ENCODE peak calls at places on chromosomes 2 and 18, in nine cellular contexts. Q is tibial artery; V is GM23248; W is IMR-90; I is CD4-positive, alpha-beta memory T cell; F is pancreas; L is AG04450; E is upper lobe of right lung; S is naive thymus-derived CD4-positive, alpha-beta T cell. X is an unnamed sample. For H3K9me3, the result is how much of the 10 kb centered on the place peaks cover.

GRCh38 chr2:240404174-240404852 is 31.1 kb upstream of the GPC1 start:
- DNase-seq in Q (no peak), V (no peak), W (no peak), I (no peak), F (no peak), L (no peak), E (peak), S (no peak), X (no peak)

GRCh38 chr2:240919161-240919781 is 13.1 kb downstream of the CROCC2 start:
- DNase-seq in Q (peak), V (no peak), W (no peak), I (no peak), F (peak), L (no peak), E (peak), S (no peak), X (no peak)

GRCh38 chr2:173346035-173346434 is 8.6 kb upstream of the CDCA7 start:
- DNase-seq in Q (no peak), V (no peak), W (no peak), I (no peak), F (no peak), L (no peak), E (no peak), S (no peak), X (no peak)

GRCh38 chr2:178258916-178259315 is 64.6 kb downstream of the OSBPL6 start:
- DNase-seq in Q (no peak), V (peak), W (peak), I (no peak), F (no peak), L (no peak), E (no peak), S (no peak), X (no peak)

GRCh38 chr2:179898873-179899272 is 37.5 kb upstream of the ZNF385B start:
- DNase-seq in Q (no peak), V (peak), W (peak), I (no peak), F (no peak), L (no peak), E (no peak), S (no peak), X (no peak)

GRCh38 chr2:102142829-102143449 is 393 bp downstream of the IL1R1 start:
- DNase-seq in Q (no peak), V (peak), W (peak), I (no peak), F (peak), L (no peak), E (no peak), S (no peak), X (no peak)

GRCh38 chr2:88575051-88575450 is 52.2 kb downstream of the EIF2AK3 start:
- DNase-seq in Q (no peak), V (peak), W (peak), I (no peak), F (no peak), L (no peak), E (no peak), S (no peak), X (no peak)

GRCh38 chr2:68764041-68764780 is 29.6 kb downstream of the ARHGAP25 start:
- DNase-seq in Q (no peak), V (no peak), W (peak), I (no peak), F (no peak), L (no peak), E (no peak), S (no peak), X (no peak)

GRCh38 chr2:120938132-120938771 is 202.6 kb downstream of the GLI2 start:
- DNase-seq in Q (no peak), V (peak), W (no peak), I (no peak), F (peak), L (no peak), E (no peak), S (no peak), X (no peak)

GRCh38 chr2:232512557-232512956 is 7.6 kb upstream of the PRSS56 start:
- DNase-seq in Q (no peak), V (no peak), W (no peak), I (no peak), F (no peak), L (no peak), E (no peak), S (no peak), X (no peak)

GRCh38 chr2:234164499-234165409 is 114.3 kb downstream of the SPP2 start:
- DNase-seq in Q (no peak), V (no peak), W (no peak), I (peak), F (no peak), L (no peak), E (no peak), S (peak), X (no peak)

GRCh38 chr2:231228974-231229373 is 30.5 kb downstream of the ARMC9 start:
- DNase-seq in Q (no peak), V (no peak), W (no peak), I (no peak), F (no peak), L (no peak), E (no peak), S (no peak), X (no peak)

GRCh38 chr2:162312853-162313252 is 5.6 kb downstream of the IFIH1 start:
- DNase-seq in Q (no peak), V (no peak), W (no peak), I (no peak), F (no peak), L (no peak), E (no peak), S (no peak), X (no peak)

GRCh38 chr2:27737676-27738348 is 33.7 kb upstream of the MRPL33 start:
- DNase-seq in Q (no peak), V (peak), W (peak), I (no peak), F (no peak), L (peak), E (no peak), S (no peak), X (no peak)

GRCh38 chr2:160402997-160403979 is 90.3 kb downstream of the RBMS1 start:
- DNase-seq in Q (no peak), V (peak), W (peak), I (no peak), F (no peak), L (no peak), E (no peak), S (no peak), X (no peak)

GRCh38 chr2:168432100-168432499 is 24.0 kb upstream of the CERS6 start:
- DNase-seq in Q (no peak), V (no peak), W (no peak), I (no peak), F (no peak), L (no peak), E (no peak), S (no peak), X (no peak)

GRCh38 chr2:64831134-64831976 is 157.8 kb upstream of the SLC1A4 start:
- DNase-seq in Q (peak), V (peak), W (peak), I (peak), F (peak), L (peak), E (peak), S (peak), X (peak)

GRCh38 chr2:109516445-109517117 is 97.2 kb downstream of the SEPTIN10 start:
- DNase-seq in Q (no peak), V (peak), W (peak), I (no peak), F (no peak), L (no peak), E (peak), S (no peak), X (no peak)

GRCh38 chr18:21000667-21001066 is 110.9 kb downstream of the ROCK1 start:
- DNase-seq in Q (no peak), V (peak), W (peak), I (no peak), F (no peak), L (no peak), E (no peak), S (no peak), X (no peak)

GRCh38 chr2:166234112-166234846 is 106.5 kb upstream of the SCN1A start:
- DNase-seq in Q (no peak), V (peak), W (peak), I (no peak), F (no peak), L (peak), E (no peak), S (no peak), X (no peak)

GRCh38 chr2:239171643-239172042 is 229.2 kb downstream of the HDAC4 start:
- DNase-seq in Q (no peak), V (peak), W (no peak), I (no peak), F (no peak), L (no peak), E (no peak), S (no peak), X (no peak)
- H3K9me3 ChIP-seq in Q (under half), V (under half), W (under half), I (under half), F (under half), L (under half), E (under half), S (under half), X (under half)

DNA sequence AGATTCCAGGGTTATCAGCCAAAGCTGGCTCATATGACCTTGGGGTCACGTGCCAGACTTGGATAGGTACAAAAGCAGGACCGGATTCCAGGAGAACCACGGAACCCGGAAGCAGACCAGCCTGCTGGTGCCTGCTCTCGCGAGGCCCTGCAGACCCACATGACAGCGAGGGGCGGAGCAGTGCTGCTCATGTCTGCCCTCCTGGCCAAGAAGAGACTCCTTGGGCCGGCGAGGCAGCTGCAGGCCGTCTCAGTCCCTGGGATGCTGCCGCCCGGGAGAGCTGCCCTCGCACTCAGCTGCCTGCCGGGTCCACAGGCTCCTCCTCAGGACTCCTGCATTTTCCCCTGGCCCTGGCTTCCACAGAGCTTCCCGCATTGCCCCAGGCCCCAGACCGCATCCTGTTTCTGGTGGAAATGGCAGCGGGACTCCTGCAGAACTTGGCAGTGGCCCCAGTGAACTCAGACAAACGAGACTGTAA is 739.5 kb downstream of the SOCS6 start:
- DNase-seq in Q (no peak), V (no peak), W (no peak), I (no peak), F (peak), L (no peak), E (no peak), S (no peak), X (no peak)
- H3K9me3 ChIP-seq in Q (under half), V (under half), W (under half), I (under half), F (under half), L (under half), E (under half), S (under half), X (under half)

GRCh38 chr2:59282374-59283057 is 1041.4 kb upstream of the FANCL start:
- DNase-seq in Q (no peak), V (no peak), W (no peak), I (no peak), F (no peak), L (no peak), E (no peak), S (no peak), X (no peak)

GRCh38 chr2:59276033-59276432 is 1034.9 kb upstream of the FANCL start:
- DNase-seq in Q (no peak), V (no peak), W (no peak), I (no peak), F (no peak), L (no peak), E (no peak), S (no peak), X (no peak)

GRCh38 chr2:59276917-59277316 is 1035.8 kb upstream of the FANCL start:
- DNase-seq in Q (no peak), V (no peak), W (no peak), I (no peak), F (no peak), L (no peak), E (no peak), S (no peak), X (no peak)

DNA sequence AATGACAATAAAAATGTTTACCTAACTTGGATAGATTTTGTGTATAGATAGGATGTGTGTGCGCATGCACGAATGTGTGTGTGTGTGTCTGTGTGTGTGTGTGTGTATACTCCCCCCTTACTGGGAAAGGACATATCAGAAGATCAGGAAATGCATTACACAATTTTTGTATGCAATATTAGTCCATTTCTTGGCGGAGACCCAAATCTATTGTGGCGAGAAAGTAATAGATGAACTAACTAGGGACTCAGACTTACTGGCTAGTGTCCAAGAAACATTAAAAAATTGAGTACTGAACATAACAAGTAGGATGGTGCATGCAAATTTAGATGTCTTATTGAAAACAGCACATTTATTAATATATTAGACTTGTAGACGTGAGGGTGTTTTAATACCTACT is 1036.5 kb upstream of the FANCL start:
- DNase-seq in Q (no peak), V (no peak), W (no peak), I (no peak), F (no peak), L (no peak), E (no peak), S (no peak), X (no peak)
- H3K9me3 ChIP-seq in Q (under half), V (under half), W (under half), I (under half), F (under half), L (under half), E (under half), S (under half), X (under half)

GRCh38 chr2:4140284-4140962 is 437.0 kb downstream of the DCDC2C start:
- DNase-seq in Q (no peak), V (no peak), W (no peak), I (no peak), F (peak), L (no peak), E (no peak), S (no peak), X (no peak)
- H3K9me3 ChIP-seq in Q (under half), V (under half), W (under half), I (under half), F (under half), L (under half), E (under half), S (under half), X (under half)

GRCh38 chr2:5868891-5869400 is 176.8 kb downstream of the SOX11 start:
- DNase-seq in Q (no peak), V (no peak), W (no peak), I (peak), F (no peak), L (no peak), E (no peak), S (no peak), X (no peak)
- H3K9me3 ChIP-seq in Q (under half), V (under half), W (under half), I (under half), F (under half), L (under half), E (under half), S (under half), X (under half)

GRCh38 chr2:171630812-171631626 is 56.2 kb upstream of the DYNC1I2 start:
- DNase-seq in Q (no peak), V (no peak), W (no peak), I (no peak), F (no peak), L (no peak), E (no peak), S (no peak), X (no peak)
- H3K9me3 ChIP-seq in Q (under half), V (under half), W (under half), I (under half), F (under half), L (under half), E (under half), S (under half), X (under half)

GRCh38 chr18:35306588-35307250 is 16.7 kb upstream of the ZSCAN30 start:
- DNase-seq in Q (no peak), V (no peak), W (no peak), I (no peak), F (no peak), L (no peak), E (no peak), S (no peak), X (no peak)
- H3K9me3 ChIP-seq in Q (under half), V (under half), W (half or more), I (half or more), F (under half), L (under half), E (half or more), S (half or more), X (under half)

DNA sequence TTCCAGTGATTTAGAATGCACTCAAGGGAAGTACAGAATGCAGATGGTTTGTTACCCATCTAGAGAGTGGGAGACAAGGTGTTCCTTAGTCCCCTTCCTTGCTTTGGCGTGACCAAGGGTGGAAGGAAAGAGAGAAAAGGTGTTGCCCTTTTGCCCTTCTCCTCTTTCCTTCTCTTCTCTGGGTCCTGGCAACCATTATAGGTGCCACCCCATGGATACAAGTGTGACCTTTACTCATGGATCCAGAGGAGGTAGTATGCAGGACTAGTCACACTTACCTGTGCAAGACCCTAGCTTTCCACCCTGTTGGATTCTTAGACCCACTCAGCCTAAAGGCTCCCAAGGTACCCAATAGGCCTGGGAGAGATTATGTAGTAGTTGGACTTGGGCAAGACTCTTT is 11.6 kb upstream of the RBFA start:
- DNase-seq in Q (no peak), V (peak), W (peak), I (no peak), F (no peak), L (no peak), E (no peak), S (peak), X (no peak)
- H3K9me3 ChIP-seq in Q (under half), V (under half), W (half or more), I (half or more), F (under half), L (half or more), E (half or more), S (half or more), X (under half)

GRCh38 chr2:35585972-35586371 is 769.6 kb upstream of the CRIM1 start:
- DNase-seq in Q (no peak), V (no peak), W (no peak), I (no peak), F (no peak), L (no peak), E (no peak), S (no peak), X (no peak)
- H3K9me3 ChIP-seq in Q (under half), V (under half), W (under half), I (under half), F (under half), L (under half), E (under half), S (under half), X (under half)